ENCODE peak calls at places on chromosomes 13 and 19, in six cellular contexts. C, A, W, M, X and E are unnamed samples.

GRCh38 chr13:102354011-102354410 is 47.8 kb downstream of the FGF14 start:
- DNase-seq in W (no peak), A (no peak), C (no peak), M (no peak), X (no peak), E (no peak)

GRCh38 chr19:30852168-30852567 is 480.0 kb downstream of the ZNF536 start:
- DNase-seq in C (no peak), X (no peak), M (no peak), A (no peak), W (no peak), E (no peak)

GRCh38 chr13:79724348-79725103 is 243.6 kb downstream of the NDFIP2 start:
- DNase-seq in C (no peak), W (peak; percentile 8), A (no peak), M (no peak), X (no peak), E (no peak)

GRCh38 chr19:5048727-5049553 is 80.0 kb downstream of the KDM4B start:
- DNase-seq in C (peak; percentile 89), M (peak; percentile 53), X (no peak), W (peak; percentile 68), A (no peak), E (no peak)

GRCh38 chr19:14023404-14024235 is 4.3 kb upstream of the RLN3 start:
- DNase-seq in A (peak; percentile 85), X (peak; percentile 76), C (peak; percentile 73), W (peak; percentile 72), M (no peak), E (peak; percentile 61)

GRCh38 chr13:110616103-110617101 is 1.1 kb downstream of the NAXD start:
- DNase-seq in A (no peak), C (peak; percentile 94), W (peak; percentile 64), X (peak; percentile 53), M (peak; percentile 54), E (peak; percentile 66)

GRCh38 chr13:38538412-38538811 is 148.5 kb upstream of the FREM2 start:
- DNase-seq in M (no peak), W (no peak), X (no peak), A (peak; percentile 38), C (no peak), E (no peak)

GRCh38 chr19:8413593-8413923 is 453 bp downstream of the MARCHF2 start:
- DNase-seq in M (no peak), X (no peak), C (peak; percentile 20), A (no peak), W (no peak), E (no peak)

GRCh38 chr19:9040131-9040530 is 29.9 kb upstream of the MUC16 start:
- DNase-seq in C (no peak), M (no peak), A (no peak), X (no peak), W (peak; percentile 74), E (no peak)

GRCh38 chr13:51479199-51479523 is 26.3 kb upstream of the INTS6 start:
- DNase-seq in A (no peak), W (peak; percentile 60), M (peak; percentile 42), C (peak; percentile 82), X (no peak), E (no peak)

GRCh38 chr19:35268546-35269424 is at the start of gene USF2:
- DNase-seq in X (peak; percentile 88), C (peak; percentile 84), A (peak; percentile 65), W (peak; percentile 58), M (peak; percentile 75), E (peak; percentile 93)

GRCh38 chr13:49354719-49355118 is 89.1 kb downstream of the CAB39L start:
- DNase-seq in A (no peak), X (no peak), C (peak; percentile 8), W (no peak), M (no peak), E (no peak)

GRCh38 chr13:49348748-49349147 is 95.1 kb downstream of the CAB39L start:
- DNase-seq in C (no peak), X (no peak), W (no peak), M (no peak), A (peak; percentile 84), E (no peak)

GRCh38 chr13:49353908-49354307 is 90.0 kb downstream of the CAB39L start:
- DNase-seq in W (no peak), X (no peak), M (no peak), A (no peak), C (peak; percentile 39), E (no peak)

GRCh38 chr13:49347650-49348385 is 96.0 kb downstream of the CAB39L start:
- DNase-seq in A (peak; percentile 40), X (no peak), C (no peak), W (no peak), M (no peak), E (no peak)

DNA sequence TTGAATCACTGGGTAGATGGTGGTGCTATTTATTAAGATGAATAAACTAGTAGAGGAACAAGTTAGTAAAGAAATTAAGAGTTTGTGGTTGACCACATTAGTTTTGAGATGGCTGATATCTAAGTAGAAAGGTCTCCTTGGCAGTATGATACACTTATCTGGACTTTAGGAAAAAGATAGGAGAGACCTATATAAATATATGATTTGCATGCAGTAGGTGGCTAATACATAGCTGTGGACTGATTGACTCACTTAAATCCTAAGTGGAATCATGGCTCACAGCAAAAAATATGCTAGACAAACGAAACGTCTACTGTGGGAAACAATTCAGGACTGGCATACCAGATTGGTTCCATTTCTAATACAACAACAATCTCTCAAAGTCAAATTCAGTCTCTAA is 92.0 kb downstream of the CAB39L start:
- DNase-seq in A (no peak), X (no peak), W (peak; percentile 48), M (no peak), C (no peak), E (no peak)
- H2AFZ ChIP-seq in A (no peak overlapping the region), X (peak overlapping the region; percentile 63), W (no peak overlapping the region), M (no peak overlapping the region), C (no peak overlapping the region), E (no peak overlapping the region)

DNA sequence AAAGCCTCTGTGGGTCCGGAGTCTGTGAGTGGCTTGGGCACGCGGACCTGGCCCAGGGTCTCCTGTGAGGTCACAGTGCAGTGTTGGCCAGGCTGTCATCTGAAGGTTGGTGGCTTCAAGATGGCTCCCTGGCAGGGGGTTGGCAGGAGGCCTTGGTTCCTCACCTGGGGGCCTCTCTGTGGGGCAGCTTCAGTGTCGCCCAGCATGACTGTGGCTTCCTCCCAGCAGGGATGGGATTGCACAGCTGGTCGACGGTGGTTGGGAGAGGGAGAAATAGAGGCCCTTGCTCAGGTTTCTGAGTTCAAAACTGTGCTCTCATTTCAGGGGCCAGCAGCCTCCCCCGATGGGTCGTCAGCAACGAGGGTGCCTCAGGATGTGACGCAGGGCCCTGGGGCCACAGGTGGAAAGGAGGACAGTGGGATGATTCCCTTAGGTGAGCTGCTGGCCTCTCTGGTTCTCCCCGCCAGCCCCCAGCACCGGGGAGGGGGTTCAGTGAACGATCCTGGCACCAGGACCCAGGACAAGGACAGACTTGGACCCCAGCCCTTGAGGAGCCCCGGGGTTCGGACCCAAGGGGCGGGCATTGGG is 17.2 kb downstream of the ZNF444 start:
- DNase-seq in C (no peak), M (no peak), W (no peak), A (no peak), X (no peak), E (no peak)
- H2AFZ ChIP-seq in C (no peak overlapping the region), M (no peak overlapping the region), W (no peak overlapping the region), A (no peak overlapping the region), X (no peak overlapping the region), E (no peak overlapping the region)

GRCh38 chr13:27177852-27178251 is 6.2 kb upstream of the USP12 start:
- DNase-seq in C (no peak), W (no peak), X (no peak), A (peak; percentile 81), M (no peak), E (no peak)

GRCh38 chr13:27176772-27177171 is 5.2 kb upstream of the USP12 start:
- DNase-seq in A (no peak), W (no peak), C (no peak), X (no peak), M (no peak), E (no peak)

GRCh38 chr13:27171830-27172494 is 351 bp upstream of the USP12 start:
- DNase-seq in C (peak; percentile 96), M (peak; percentile 91), A (peak; percentile 85), W (peak; percentile 86), X (peak; percentile 81), E (peak; percentile 92)

GRCh38 chr13:27172495-27172842 is 858 bp upstream of the USP12 start:
- DNase-seq in X (peak; percentile 23), C (peak; percentile 78), M (no peak), W (peak; percentile 43), A (no peak), E (peak; percentile 63)

DNA sequence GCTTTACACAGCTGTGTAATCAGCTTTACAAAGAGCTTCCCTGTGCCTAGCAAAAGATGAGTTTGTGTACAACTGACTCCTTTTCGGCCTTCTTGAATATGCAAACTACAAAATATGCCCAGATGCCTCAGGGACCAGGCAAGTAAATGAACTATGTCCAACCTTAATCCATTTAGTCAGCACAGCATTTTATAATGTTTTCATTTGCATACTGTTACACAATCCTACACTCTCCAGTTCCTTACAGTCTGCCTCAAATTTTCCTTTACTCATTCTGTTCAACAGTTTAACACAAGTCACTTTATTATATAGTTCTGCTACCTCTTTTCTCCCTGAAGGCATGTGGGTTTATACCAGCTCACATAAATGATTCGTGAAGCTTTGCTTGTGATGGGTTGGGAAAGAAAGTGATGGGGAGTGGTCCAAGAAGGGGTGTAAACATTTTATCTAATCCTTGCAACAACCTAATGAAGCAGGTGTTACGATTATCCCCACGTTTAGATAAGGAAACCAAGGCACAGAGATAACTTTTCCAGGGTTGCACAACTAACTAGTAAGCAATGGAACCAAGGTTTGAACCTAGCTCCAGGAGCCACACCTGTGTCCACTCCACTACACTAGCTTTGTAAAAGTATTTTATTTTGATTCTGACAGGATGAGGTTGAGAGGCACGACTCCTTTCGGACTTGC is 3.3 kb upstream of the USP12 start:
- DNase-seq in C (peak; percentile 71), X (no peak), A (no peak), M (no peak), W (no peak), E (peak; percentile 78)
- H2AFZ ChIP-seq in C (no peak overlapping the region), X (peak overlapping the region; percentile 66), A (no peak overlapping the region), M (no peak overlapping the region), W (no peak overlapping the region), E (no peak overlapping the region)

GRCh38 chr13:97852181-97852874 is 101.1 kb upstream of the IPO5 start:
- DNase-seq in W (no peak), C (no peak), X (no peak), M (no peak), A (no peak), E (no peak)

GRCh38 chr13:97853550-97853949 is 99.9 kb upstream of the IPO5 start:
- DNase-seq in X (no peak), A (no peak), W (peak; percentile 59), C (peak; percentile 72), M (peak; percentile 8), E (no peak)

GRCh38 chr13:97858161-97858560 is 95.3 kb upstream of the IPO5 start:
- DNase-seq in X (no peak), C (no peak), A (no peak), M (no peak), W (no peak), E (no peak)

GRCh38 chr13:97855570-97855970 is 97.9 kb upstream of the IPO5 start:
- DNase-seq in X (peak; percentile 39), W (peak; percentile 77), C (peak; percentile 88), M (peak; percentile 93), A (peak; percentile 46), E (peak; percentile 80)

DNA sequence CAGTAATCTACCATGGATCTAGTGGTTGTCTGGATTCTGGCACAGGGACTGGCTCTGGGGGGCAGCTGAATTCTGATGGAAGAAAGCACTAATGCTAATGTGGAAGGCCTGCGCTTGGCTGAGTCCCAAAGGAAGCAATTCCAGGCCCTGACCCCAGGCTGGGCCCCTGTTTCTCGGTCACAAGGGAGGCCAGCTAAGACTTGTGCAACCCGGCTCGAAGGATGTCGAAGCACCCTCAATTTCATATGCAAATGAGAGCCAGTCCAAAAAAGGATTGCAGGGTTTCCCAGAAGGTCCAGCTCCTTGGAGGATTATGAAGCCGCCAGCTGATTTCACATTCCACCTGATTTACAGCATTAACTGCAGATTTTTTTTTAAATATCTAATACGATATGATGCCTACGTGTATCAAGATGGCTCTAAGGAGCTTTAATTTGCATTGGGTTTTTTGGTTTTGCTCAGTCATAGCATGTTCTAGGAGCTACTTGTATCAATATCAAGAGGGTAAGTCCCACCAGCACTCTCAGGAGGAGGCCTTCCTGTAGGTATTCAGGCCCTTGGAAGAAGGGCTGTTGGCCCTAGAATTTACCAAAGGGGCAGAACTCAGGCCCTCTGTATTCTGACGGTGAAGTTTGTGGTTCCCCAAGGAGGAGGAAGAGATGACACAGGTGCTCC is 97.3 kb upstream of the IPO5 start:
- DNase-seq in A (no peak), W (no peak), C (peak; percentile 27), M (peak; percentile 72), X (no peak), E (no peak)
- H2AFZ ChIP-seq in A (no peak overlapping the region), W (peak overlapping the region; percentile 40), C (peak overlapping the region; percentile 51), M (no peak overlapping the region), X (no peak overlapping the region), E (no peak overlapping the region)